ENCODE peak calls at places on chromosome 20, in five cellular contexts. D is fibroblast of lung, F is PC-3, L is neuronal stem cell, Q is HepG2. O is an unnamed sample. For H3K4me1, the result is how much of the 10 kb centered on the place peaks cover.

GRCh38 chr20:2140561-2140960 is 38.9 kb downstream of the STK35 start:
- DNase-seq in F (no peak), D (peak), Q (no peak), L (no peak), O (no peak)

GRCh38 chr20:48051810-48052491 is 266.7 kb upstream of the SULF2 start:
- DNase-seq in Q (no peak), D (peak), L (no peak), F (peak), O (peak)

GRCh38 chr20:49231461-49231860 is 12.2 kb downstream of the DDX27 start:
- DNase-seq in F (no peak), Q (no peak), D (no peak), L (no peak), O (no peak)

GRCh38 chr20:53676519-53676822 is 82.8 kb upstream of the ZNF217 start:
- DNase-seq in D (no peak), Q (no peak), F (no peak), L (no peak), O (no peak)

GRCh38 chr20:3226093-3226492 is 12.9 kb downstream of the SLC4A11 start:
- DNase-seq in D (no peak), L (no peak), F (no peak), Q (no peak), O (peak)

GRCh38 chr20:52972190-52972937 is at the start of gene TSHZ2:
- DNase-seq in D (peak), Q (peak), L (no peak), F (no peak), O (peak)

GRCh38 chr20:23157741-23158140 is 71.6 kb upstream of the CD93 start:
- DNase-seq in F (no peak), L (no peak), Q (no peak), D (no peak), O (no peak)

GRCh38 chr20:33561981-33562601 is 72.2 kb downstream of the CBFA2T2 start:
- DNase-seq in D (peak), F (peak), L (no peak), Q (peak), O (peak)

GRCh38 chr20:34365765-34366213 is 2.7 kb downstream of the ITCH start:
- DNase-seq in F (no peak), L (no peak), Q (no peak), D (no peak), O (no peak)

GRCh38 chr20:9416421-9416820 is 98.0 kb upstream of the LAMP5 start:
- DNase-seq in Q (no peak), L (no peak), F (no peak), D (no peak), O (no peak)

GRCh38 chr20:51831891-51832675 is 29.8 kb upstream of the SALL4 start:
- DNase-seq in Q (no peak), F (no peak), L (no peak), D (peak), O (no peak)

GRCh38 chr20:64044484-64045247 is 4.8 kb downstream of the SOX18 start:
- DNase-seq in Q (no peak), L (no peak), D (peak), F (peak), O (peak)

GRCh38 chr20:42836339-42836738 is 353.4 kb downstream of the PTPRT start:
- DNase-seq in Q (no peak), D (no peak), F (no peak), L (no peak), O (no peak)

GRCh38 chr20:10672579-10673127 is 1.1 kb downstream of the JAG1 start:
- DNase-seq in D (peak), Q (peak), F (peak), L (no peak), O (peak)

GRCh38 chr20:19735446-19735845 is 22.6 kb upstream of the RIN2 start:
- DNase-seq in L (no peak), F (peak), D (peak), Q (peak), O (peak)
- H2AFZ ChIP-seq in L (peak), F (peak), D (no peak), Q (no peak), O (peak)

GRCh38 chr20:668050-668449 is 7.6 kb downstream of the SCRT2 start:
- DNase-seq in F (no peak), Q (no peak), L (no peak), D (no peak), O (no peak)

GRCh38 chr20:665276-665675 is 10.3 kb downstream of the SCRT2 start:
- DNase-seq in Q (no peak), L (no peak), D (no peak), F (no peak), O (peak)

GRCh38 chr20:667351-668034 is 8.1 kb downstream of the SCRT2 start:
- DNase-seq in L (no peak), Q (peak), F (peak), D (peak), O (peak)

GRCh38 chr20:668638-669037 is 7.0 kb downstream of the SCRT2 start:
- DNase-seq in D (no peak), Q (no peak), L (no peak), F (no peak), O (no peak)

DNA sequence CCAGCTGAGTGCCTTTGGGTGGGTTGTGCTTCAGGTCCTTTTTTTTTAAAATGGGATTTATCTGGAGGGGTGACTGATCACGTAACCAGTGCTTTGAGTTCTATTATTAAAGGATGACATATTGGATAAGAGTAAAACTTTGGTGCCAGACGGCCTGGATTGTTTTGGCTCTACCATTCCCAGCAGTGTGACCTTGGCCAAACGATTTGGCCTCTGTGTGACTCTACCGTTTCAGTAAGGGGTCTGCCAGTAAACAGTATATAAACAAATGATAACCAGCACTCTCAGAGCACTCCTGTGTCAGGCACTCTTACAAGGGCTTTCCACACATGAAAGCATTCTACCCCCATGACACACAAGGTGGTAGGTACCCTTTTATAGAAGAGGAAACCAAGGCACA is 8.7 kb downstream of the SCRT2 start:
- DNase-seq in F (no peak), D (no peak), L (no peak), Q (no peak), O (no peak)
- H3K4me1 ChIP-seq in F (under half), D (under half), L (under half), Q (under half), O (under half)

GRCh38 chr20:46186210-46186609 is 68.1 kb downstream of the CD40 start:
- DNase-seq in D (no peak), Q (no peak), F (no peak), L (no peak), O (peak)
- H2AFZ ChIP-seq in D (no peak), Q (no peak), F (no peak), L (no peak), O (no peak)

DNA sequence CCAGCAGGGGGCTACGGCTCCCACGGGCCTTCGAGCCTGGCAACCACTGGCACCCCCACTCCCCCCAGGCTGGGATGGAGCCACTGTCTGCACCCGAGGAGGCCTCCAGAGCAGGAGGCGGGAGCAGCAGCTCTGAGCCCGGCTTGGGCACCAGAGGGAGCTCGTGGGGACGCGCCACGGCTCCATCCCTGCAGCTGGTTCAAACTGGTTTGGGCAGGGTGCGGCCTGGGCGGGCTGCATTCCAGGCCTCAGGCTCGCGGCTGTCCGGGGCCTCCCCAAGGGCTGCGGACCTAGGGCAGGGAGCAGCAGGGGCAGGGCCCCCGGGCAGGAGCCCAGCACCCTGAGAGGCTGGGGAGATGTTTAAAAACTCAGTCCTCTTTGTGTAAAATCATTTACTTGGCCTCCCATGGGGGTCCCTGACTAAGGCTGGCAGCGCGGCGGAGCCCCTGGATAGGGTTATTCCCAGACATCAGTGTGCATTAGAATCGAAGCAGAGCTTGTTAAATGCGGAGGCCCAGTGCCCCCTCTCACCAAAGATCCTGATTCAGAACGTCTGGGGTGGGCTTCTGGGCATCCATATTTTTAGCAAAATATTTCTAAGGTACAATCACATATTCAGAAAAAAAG is 4.1 kb upstream of the BCAS4 start:
- DNase-seq in L (peak), Q (peak), F (peak), D (peak), O (peak)
- H3K4me1 ChIP-seq in L (under half), Q (half or more), F (under half), D (under half), O (under half)

GRCh38 chr20:57811373-57812020 is 101.7 kb upstream of the PMEPA1 start:
- DNase-seq in F (no peak), L (peak), Q (no peak), D (no peak), O (peak)
- H2AFZ ChIP-seq in F (no peak), L (peak), Q (no peak), D (no peak), O (no peak)

GRCh38 chr20:37389844-37390275 is 43.9 kb downstream of the SRC start:
- DNase-seq in Q (no peak), F (no peak), L (no peak), D (no peak), O (peak)
- H3K4me1 ChIP-seq in Q (under half), F (under half), L (under half), D (under half), O (under half)

GRCh38 chr20:62230696-62231095 is 7.6 kb upstream of the OSBPL2 start:
- DNase-seq in D (no peak), Q (no peak), F (no peak), L (no peak), O (no peak)
- H2AFZ ChIP-seq in D (no peak), Q (no peak), F (no peak), L (no peak), O (no peak)

GRCh38 chr20:17966432-17967312 is 1.9 kb downstream of the SNX5 start:
- DNase-seq in L (no peak), Q (peak), F (peak), D (peak), O (peak)
- H3K4me1 ChIP-seq in L (under half), Q (half or more), F (half or more), D (under half), O (half or more)